ENCODE peak calls at places on chromosomes 11 and 22, in four cellular contexts. Q is activated T-cell treated with anti-CD3 and anti-CD28 coated beads for 1 hour, G is nucleus accumbens, L is neural crest cell. J is an unnamed sample.

GRCh38 chr11:69498614-69499175 is 17.2 kb downstream of the LINC01488 start:
- DNase-seq in G (no peak), L (no peak), Q (no peak), J (no peak)

GRCh38 chr22:31305194-31305593 is 12.9 kb upstream of the PIK3IP1 start:
- DNase-seq in Q (no peak), G (no peak), L (no peak), J (no peak)

GRCh38 chr22:45421349-45422057 is 8.0 kb downstream of the RIBC2 start:
- DNase-seq in L (no peak), Q (no peak), G (no peak), J (no peak)

GRCh38 chr11:32827276-32827675 is 2.5 kb upstream of the PRRG4 start:
- DNase-seq in G (no peak), L (no peak), Q (no peak), J (no peak)

GRCh38 chr11:73528420-73528819 is 69.5 kb downstream of the FAM168A start:
- DNase-seq in G (no peak), Q (no peak), L (no peak), J (no peak)

GRCh38 chr11:128428876-128429416 is 158.4 kb downstream of the ETS1 start:
- DNase-seq in L (no peak), Q (no peak), G (no peak), J (no peak)

GRCh38 chr22:38069372-38070249 is 12.4 kb downstream of the PICK1 start:
- DNase-seq in G (peak; percentile 77), Q (no peak), L (peak; percentile 57), J (no peak)

GRCh38 chr11:68308068-68308467 is 4.3 kb upstream of the LRP5 start:
- DNase-seq in Q (no peak), G (no peak), L (no peak), J (no peak)

GRCh38 chr11:17019231-17019630 is 5.0 kb upstream of the PLEKHA7 start:
- DNase-seq in G (no peak), L (no peak), Q (no peak), J (no peak)

GRCh38 chr11:75743711-75744563 is 24.6 kb upstream of the DGAT2 start:
- DNase-seq in Q (no peak), L (no peak), G (no peak), J (no peak)

GRCh38 chr11:71164186-71164585 is 88.2 kb downstream of the SHANK2 start:
- DNase-seq in G (no peak), Q (no peak), L (no peak), J (no peak)

GRCh38 chr22:45686004-45686403 is 14.4 kb downstream of the ATXN10 start:
- DNase-seq in G (no peak), L (no peak), Q (no peak), J (no peak)

GRCh38 chr22:31160328-31160978 is 471 bp downstream of the RNF185 start:
- DNase-seq in L (no peak), Q (no peak), G (no peak), J (peak; percentile 5)

GRCh38 chr22:46055176-46055850 is 78.4 kb upstream of the WNT7B start:
- DNase-seq in G (no peak), L (no peak), Q (no peak), J (no peak)

GRCh38 chr22:47221840-47222615 is 459.6 kb downstream of the TBC1D22A start:
- DNase-seq in Q (no peak), L (no peak), G (no peak), J (no peak)

GRCh38 chr11:112613051-112613972 is 347.9 kb upstream of the NCAM1 start:
- DNase-seq in G (no peak), L (no peak), Q (no peak), J (no peak)

GRCh38 chr11:85643255-85643654 is 4.5 kb upstream of the TMEM126A start:
- DNase-seq in L (no peak), Q (no peak), G (no peak), J (no peak)